ENCODE peak calls at places on chromosomes 5 and 9, in eight cellular contexts. One of them, this sample, is unnamed.

GRCh38 chr9:127194881-127195713 is 69.5 kb upstream of the GARNL3 start:
- DNase-seq in left cardiac atrium: peak
- DNase-seq in Calu3: no peak
- DNase-seq in T follicular helper cell: no peak
- DNase-seq in NCI-H1436 treated with DMSO at 0.1 percent for 48 hours: no peak
- DNase-seq in activated CD4-positive, alpha-beta T cell treated with anti-CD3 and anti-CD28 coated beads, Interleukin-2, amount 50 U/mL, for 1 hour: no peak
- DNase-seq in AG08396: no peak
- DNase-seq in HCEC 1CT: peak
- DNase-seq in this sample: no peak

GRCh38 chr5:52943808-52944207 is 45.3 kb upstream of the ITGA2 start:
- DNase-seq in Calu3: no peak
- DNase-seq in NCI-H1436 treated with DMSO at 0.1 percent for 48 hours: no peak
- DNase-seq in AG08396: no peak
- DNase-seq in left cardiac atrium: no peak
- DNase-seq in activated CD4-positive, alpha-beta T cell treated with anti-CD3 and anti-CD28 coated beads, Interleukin-2, amount 50 U/mL, for 1 hour: no peak
- DNase-seq in T follicular helper cell: no peak
- DNase-seq in HCEC 1CT: no peak
- DNase-seq in this sample: no peak

GRCh38 chr9:806285-807156 is 35.0 kb upstream of the DMRT1 start:
- DNase-seq in AG08396: peak
- DNase-seq in HCEC 1CT: peak
- DNase-seq in T follicular helper cell: no peak
- DNase-seq in activated CD4-positive, alpha-beta T cell treated with anti-CD3 and anti-CD28 coated beads, Interleukin-2, amount 50 U/mL, for 1 hour: no peak
- DNase-seq in left cardiac atrium: no peak
- DNase-seq in Calu3: peak
- DNase-seq in NCI-H1436 treated with DMSO at 0.1 percent for 48 hours: no peak
- DNase-seq in this sample: peak

GRCh38 chr5:141811287-141812155 is 66.7 kb downstream of the PCDH1 start:
- DNase-seq in HCEC 1CT: no peak
- DNase-seq in Calu3: peak
- DNase-seq in NCI-H1436 treated with DMSO at 0.1 percent for 48 hours: no peak
- DNase-seq in left cardiac atrium: peak
- DNase-seq in activated CD4-positive, alpha-beta T cell treated with anti-CD3 and anti-CD28 coated beads, Interleukin-2, amount 50 U/mL, for 1 hour: peak
- DNase-seq in AG08396: no peak
- DNase-seq in T follicular helper cell: peak
- DNase-seq in this sample: no peak

GRCh38 chr5:40360685-40361084 is 319.0 kb upstream of the PTGER4 start:
- DNase-seq in left cardiac atrium: no peak
- DNase-seq in AG08396: peak
- DNase-seq in Calu3: no peak
- DNase-seq in T follicular helper cell: no peak
- DNase-seq in activated CD4-positive, alpha-beta T cell treated with anti-CD3 and anti-CD28 coated beads, Interleukin-2, amount 50 U/mL, for 1 hour: no peak
- DNase-seq in NCI-H1436 treated with DMSO at 0.1 percent for 48 hours: no peak
- DNase-seq in HCEC 1CT: no peak
- DNase-seq in this sample: no peak

GRCh38 chr9:72540348-72540873 is 19.0 kb downstream of the TMC1 start:
- DNase-seq in HCEC 1CT: no peak
- DNase-seq in T follicular helper cell: no peak
- DNase-seq in activated CD4-positive, alpha-beta T cell treated with anti-CD3 and anti-CD28 coated beads, Interleukin-2, amount 50 U/mL, for 1 hour: no peak
- DNase-seq in left cardiac atrium: no peak
- DNase-seq in NCI-H1436 treated with DMSO at 0.1 percent for 48 hours: no peak
- DNase-seq in Calu3: no peak
- DNase-seq in AG08396: peak
- DNase-seq in this sample: no peak

GRCh38 chr5:95223859-95224258 is 61.0 kb downstream of the MCTP1 start:
- DNase-seq in HCEC 1CT: no peak
- DNase-seq in left cardiac atrium: no peak
- DNase-seq in AG08396: no peak
- DNase-seq in T follicular helper cell: no peak
- DNase-seq in Calu3: no peak
- DNase-seq in NCI-H1436 treated with DMSO at 0.1 percent for 48 hours: no peak
- DNase-seq in activated CD4-positive, alpha-beta T cell treated with anti-CD3 and anti-CD28 coated beads, Interleukin-2, amount 50 U/mL, for 1 hour: no peak
- DNase-seq in this sample: no peak

GRCh38 chr5:142680605-142681259 is 5.2 kb downstream of the FGF1 start:
- DNase-seq in AG08396: peak
- DNase-seq in Calu3: peak
- DNase-seq in left cardiac atrium: no peak
- DNase-seq in activated CD4-positive, alpha-beta T cell treated with anti-CD3 and anti-CD28 coated beads, Interleukin-2, amount 50 U/mL, for 1 hour: no peak
- DNase-seq in HCEC 1CT: peak
- DNase-seq in T follicular helper cell: no peak
- DNase-seq in NCI-H1436 treated with DMSO at 0.1 percent for 48 hours: no peak
- DNase-seq in this sample: no peak

GRCh38 chr5:148808864-148809642 is 17.4 kb upstream of the ADRB2 start:
- DNase-seq in T follicular helper cell: no peak
- DNase-seq in activated CD4-positive, alpha-beta T cell treated with anti-CD3 and anti-CD28 coated beads, Interleukin-2, amount 50 U/mL, for 1 hour: peak
- DNase-seq in Calu3: no peak
- DNase-seq in HCEC 1CT: no peak
- DNase-seq in AG08396: no peak
- DNase-seq in NCI-H1436 treated with DMSO at 0.1 percent for 48 hours: peak
- DNase-seq in left cardiac atrium: no peak
- DNase-seq in this sample: no peak

GRCh38 chr5:92687793-92688467 is 893.1 kb downstream of the NR2F1-AS1 start:
- DNase-seq in activated CD4-positive, alpha-beta T cell treated with anti-CD3 and anti-CD28 coated beads, Interleukin-2, amount 50 U/mL, for 1 hour: no peak
- DNase-seq in T follicular helper cell: no peak
- DNase-seq in AG08396: peak
- DNase-seq in NCI-H1436 treated with DMSO at 0.1 percent for 48 hours: no peak
- DNase-seq in left cardiac atrium: no peak
- DNase-seq in HCEC 1CT: peak
- DNase-seq in Calu3: peak
- DNase-seq in this sample: no peak

GRCh38 chr9:124206391-124206790 is 51.4 kb upstream of the NEK6 start:
- DNase-seq in AG08396: no peak
- DNase-seq in left cardiac atrium: no peak
- DNase-seq in HCEC 1CT: no peak
- DNase-seq in NCI-H1436 treated with DMSO at 0.1 percent for 48 hours: peak
- DNase-seq in activated CD4-positive, alpha-beta T cell treated with anti-CD3 and anti-CD28 coated beads, Interleukin-2, amount 50 U/mL, for 1 hour: no peak
- DNase-seq in Calu3: no peak
- DNase-seq in T follicular helper cell: no peak
- DNase-seq in this sample: no peak

This sample was measured in glomerular endothelial cell.